ENCODE peak calls at places on chromosomes 13 and 19, in seven cellular contexts. One of them, this sample, is unnamed.
A peak's percentile ranks its signal among the peaks of the same experiment; 100 is the strongest.

GRCh38 chr13:33369073-33369472 is 83.5 kb upstream of the STARD13 start:
- DNase-seq in WTC11: no peak
- DNase-seq in left ventricle myocardium inferior: no peak
- DNase-seq in CD8-positive, alpha-beta T cell: no peak
- DNase-seq in suprapubic skin: no peak
- DNase-seq in endothelial cell of umbilical vein: no peak
- DNase-seq in HFFc6: no peak
- DNase-seq in this sample: no peak

GRCh38 chr13:112930192-112930591 is 38.8 kb upstream of the MCF2L start:
- DNase-seq in endothelial cell of umbilical vein: no peak
- DNase-seq in CD8-positive, alpha-beta T cell: no peak
- DNase-seq in left ventricle myocardium inferior: no peak
- DNase-seq in WTC11: no peak
- DNase-seq in suprapubic skin: no peak
- DNase-seq in HFFc6: no peak
- DNase-seq in this sample: no peak

GRCh38 chr19:8056533-8056932 is 4.0 kb downstream of the CCL25 start:
- DNase-seq in WTC11: no peak
- DNase-seq in left ventricle myocardium inferior: no peak
- DNase-seq in endothelial cell of umbilical vein: no peak
- DNase-seq in HFFc6: no peak
- DNase-seq in suprapubic skin: no peak
- DNase-seq in CD8-positive, alpha-beta T cell: no peak
- DNase-seq in this sample: no peak

GRCh38 chr13:29550589-29550988 is 44.9 kb downstream of the SLC7A1 start:
- DNase-seq in WTC11: no peak
- DNase-seq in HFFc6: no peak
- DNase-seq in suprapubic skin: no peak
- DNase-seq in left ventricle myocardium inferior: no peak
- DNase-seq in endothelial cell of umbilical vein: no peak
- DNase-seq in CD8-positive, alpha-beta T cell: no peak
- DNase-seq in this sample: no peak

GRCh38 chr19:40604647-40605200 is 3.6 kb downstream of the LTBP4 start:
- DNase-seq in CD8-positive, alpha-beta T cell: no peak
- DNase-seq in WTC11: no peak
- DNase-seq in endothelial cell of umbilical vein: no peak
- DNase-seq in left ventricle myocardium inferior: no peak
- DNase-seq in HFFc6: no peak
- DNase-seq in suprapubic skin: no peak
- DNase-seq in this sample: peak; percentile 55

GRCh38 chr19:51531349-51532315 is at the start of gene SIGLEC6:
- DNase-seq in suprapubic skin: no peak
- DNase-seq in left ventricle myocardium inferior: peak; percentile 47
- DNase-seq in WTC11: peak; percentile 48
- DNase-seq in endothelial cell of umbilical vein: no peak
- DNase-seq in CD8-positive, alpha-beta T cell: no peak
- DNase-seq in HFFc6: no peak
- DNase-seq in this sample: no peak

GRCh38 chr13:50650936-50651638 is 192.4 kb downstream of the DLEU7 start:
- DNase-seq in left ventricle myocardium inferior: no peak
- DNase-seq in CD8-positive, alpha-beta T cell: no peak
- DNase-seq in HFFc6: no peak
- DNase-seq in suprapubic skin: no peak
- DNase-seq in endothelial cell of umbilical vein: peak; percentile 79
- DNase-seq in WTC11: no peak
- DNase-seq in this sample: no peak

GRCh38 chr13:109652536-109652935 is 133.8 kb downstream of the IRS2 start:
- DNase-seq in endothelial cell of umbilical vein: peak; percentile 12
- DNase-seq in CD8-positive, alpha-beta T cell: no peak
- DNase-seq in WTC11: no peak
- DNase-seq in HFFc6: no peak
- DNase-seq in left ventricle myocardium inferior: no peak
- DNase-seq in suprapubic skin: no peak
- DNase-seq in this sample: peak; percentile 36

GRCh38 chr19:5803752-5804515 is 933 bp upstream of the NRTN start:
- DNase-seq in HFFc6: peak; percentile 73
- DNase-seq in WTC11: peak; percentile 99
- DNase-seq in CD8-positive, alpha-beta T cell: peak; percentile 94
- DNase-seq in suprapubic skin: peak; percentile 89
- DNase-seq in endothelial cell of umbilical vein: peak; percentile 89
- DNase-seq in left ventricle myocardium inferior: peak; percentile 83
- DNase-seq in this sample: peak; percentile 91

GRCh38 chr13:92843549-92843948 is 383.1 kb upstream of the GPC6 start:
- DNase-seq in WTC11: no peak
- DNase-seq in CD8-positive, alpha-beta T cell: no peak
- DNase-seq in endothelial cell of umbilical vein: no peak
- DNase-seq in suprapubic skin: no peak
- DNase-seq in left ventricle myocardium inferior: no peak
- DNase-seq in HFFc6: peak; percentile 1
- DNase-seq in this sample: peak; percentile 65

GRCh38 chr13:98842858-98843481 is 90.5 kb upstream of the SLC15A1 start:
- DNase-seq in CD8-positive, alpha-beta T cell: peak; percentile 68
- DNase-seq in HFFc6: peak; percentile 75
- DNase-seq in endothelial cell of umbilical vein: peak; percentile 77
- DNase-seq in left ventricle myocardium inferior: peak; percentile 48
- DNase-seq in suprapubic skin: no peak
- DNase-seq in WTC11: peak; percentile 84
- DNase-seq in this sample: peak; percentile 67

GRCh38 chr13:83907196-83907989 is 25.1 kb upstream of the SLITRK1 start:
- DNase-seq in CD8-positive, alpha-beta T cell: no peak
- DNase-seq in left ventricle myocardium inferior: no peak
- DNase-seq in HFFc6: no peak
- DNase-seq in WTC11: no peak
- DNase-seq in endothelial cell of umbilical vein: no peak
- DNase-seq in suprapubic skin: no peak
- DNase-seq in this sample: no peak

GRCh38 chr19:55158848-55159793 is 1.6 kb upstream of the TNNI3 start:
- DNase-seq in suprapubic skin: no peak
- DNase-seq in HFFc6: no peak
- DNase-seq in WTC11: peak; percentile 53
- DNase-seq in endothelial cell of umbilical vein: no peak
- DNase-seq in left ventricle myocardium inferior: peak; percentile 86
- DNase-seq in CD8-positive, alpha-beta T cell: no peak
- DNase-seq in this sample: peak; percentile 65

GRCh38 chr13:77338961-77339401 is 12.1 kb upstream of the MYCBP2 start:
- DNase-seq in CD8-positive, alpha-beta T cell: no peak
- DNase-seq in suprapubic skin: no peak
- DNase-seq in WTC11: no peak
- DNase-seq in HFFc6: no peak
- DNase-seq in left ventricle myocardium inferior: no peak
- DNase-seq in endothelial cell of umbilical vein: no peak
- DNase-seq in this sample: no peak

GRCh38 chr19:57466489-57466888 is 9.5 kb upstream of the VN1R1 start:
- DNase-seq in left ventricle myocardium inferior: peak; percentile 60
- DNase-seq in HFFc6: no peak
- DNase-seq in CD8-positive, alpha-beta T cell: no peak
- DNase-seq in endothelial cell of umbilical vein: no peak
- DNase-seq in suprapubic skin: no peak
- DNase-seq in WTC11: no peak
- DNase-seq in this sample: no peak

GRCh38 chr13:62781866-62782265 is 1366.2 kb upstream of the PCDH20 start:
- DNase-seq in left ventricle myocardium inferior: no peak
- DNase-seq in endothelial cell of umbilical vein: no peak
- DNase-seq in HFFc6: no peak
- DNase-seq in WTC11: no peak
- DNase-seq in suprapubic skin: no peak
- DNase-seq in CD8-positive, alpha-beta T cell: no peak
- DNase-seq in this sample: no peak

GRCh38 chr13:102913924-102914628 is 68.2 kb downstream of the ERCC5 start:
- DNase-seq in WTC11: no peak
- DNase-seq in suprapubic skin: no peak
- DNase-seq in HFFc6: no peak
- DNase-seq in CD8-positive, alpha-beta T cell: no peak
- DNase-seq in endothelial cell of umbilical vein: peak; percentile 73
- DNase-seq in left ventricle myocardium inferior: no peak
- DNase-seq in this sample: peak; percentile 84

GRCh38 chr13:36345438-36346221 is 564 bp downstream of the SPART start:
- DNase-seq in left ventricle myocardium inferior: peak; percentile 62
- DNase-seq in CD8-positive, alpha-beta T cell: peak; percentile 61
- DNase-seq in suprapubic skin: peak; percentile 89
- DNase-seq in endothelial cell of umbilical vein: peak; percentile 87
- DNase-seq in HFFc6: peak; percentile 78
- DNase-seq in WTC11: peak; percentile 54
- DNase-seq in this sample: peak; percentile 87

GRCh38 chr13:113545455-113545930 is 39.1 kb upstream of the TFDP1 start:
- DNase-seq in HFFc6: peak; percentile 54
- DNase-seq in left ventricle myocardium inferior: peak; percentile 24
- DNase-seq in CD8-positive, alpha-beta T cell: no peak
- DNase-seq in suprapubic skin: peak; percentile 69
- DNase-seq in endothelial cell of umbilical vein: peak; percentile 52
- DNase-seq in WTC11: no peak
- DNase-seq in this sample: no peak

GRCh38 chr13:71770710-71771109 is 96.3 kb downstream of the DACH1 start:
- DNase-seq in endothelial cell of umbilical vein: no peak
- DNase-seq in WTC11: no peak
- DNase-seq in HFFc6: no peak
- DNase-seq in CD8-positive, alpha-beta T cell: no peak
- DNase-seq in left ventricle myocardium inferior: no peak
- DNase-seq in suprapubic skin: no peak
- DNase-seq in this sample: no peak

GRCh38 chr13:49098198-49098597 is 121.9 kb upstream of the MLNR start:
- DNase-seq in endothelial cell of umbilical vein: peak; percentile 97
- DNase-seq in left ventricle myocardium inferior: no peak
- DNase-seq in suprapubic skin: no peak
- DNase-seq in CD8-positive, alpha-beta T cell: no peak
- DNase-seq in WTC11: no peak
- DNase-seq in HFFc6: peak; percentile 97
- DNase-seq in this sample: peak; percentile 86

GRCh38 chr13:114130708-114131580 is 1.5 kb downstream of the RASA3 start:
- DNase-seq in suprapubic skin: no peak
- DNase-seq in WTC11: no peak
- DNase-seq in left ventricle myocardium inferior: peak; percentile 55
- DNase-seq in HFFc6: peak; percentile 96
- DNase-seq in endothelial cell of umbilical vein: peak; percentile 74
- DNase-seq in CD8-positive, alpha-beta T cell: peak; percentile 82
- DNase-seq in this sample: peak; percentile 62

GRCh38 chr19:18440421-18440877 is 2.5 kb upstream of the ISYNA1 start:
- DNase-seq in left ventricle myocardium inferior: peak; percentile 27
- DNase-seq in suprapubic skin: no peak
- DNase-seq in endothelial cell of umbilical vein: no peak
- DNase-seq in HFFc6: no peak
- DNase-seq in CD8-positive, alpha-beta T cell: no peak
- DNase-seq in WTC11: peak; percentile 62
- DNase-seq in this sample: peak; percentile 31

GRCh38 chr13:47134939-47135489 is 238.2 kb upstream of the HTR2A start:
- DNase-seq in CD8-positive, alpha-beta T cell: no peak
- DNase-seq in WTC11: no peak
- DNase-seq in suprapubic skin: no peak
- DNase-seq in left ventricle myocardium inferior: no peak
- DNase-seq in HFFc6: no peak
- DNase-seq in endothelial cell of umbilical vein: no peak
- DNase-seq in this sample: no peak
- TF ChIP-seq CTCF in CD8-positive, alpha-beta T cell: no peak
- TF ChIP-seq CTCF in WTC11: no peak
- TF ChIP-seq CTCF in suprapubic skin: no peak
- TF ChIP-seq CTCF in left ventricle myocardium inferior: no peak
- TF ChIP-seq CTCF in HFFc6: no peak
- TF ChIP-seq CTCF in endothelial cell of umbilical vein: no peak
- TF ChIP-seq CTCF in this sample: no peak

DNA sequence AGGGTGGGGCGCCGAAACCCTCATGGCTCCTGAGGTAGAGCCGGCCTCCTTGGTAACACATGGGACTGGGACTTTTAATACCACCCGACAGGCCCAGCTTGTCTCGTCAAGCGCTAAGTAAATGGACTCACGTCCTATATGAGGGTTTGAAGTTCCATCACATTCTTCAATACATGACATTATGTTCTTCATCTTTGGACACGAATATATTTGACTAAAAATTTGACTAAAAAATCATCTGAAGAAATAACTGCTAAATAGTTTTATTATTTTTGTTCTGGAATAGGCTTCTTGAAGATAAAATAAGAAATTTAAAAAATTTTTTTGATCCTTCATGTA is 335 bp upstream of the ZNF607 start:
- DNase-seq in left ventricle myocardium inferior: no peak
- DNase-seq in CD8-positive, alpha-beta T cell: no peak
- DNase-seq in suprapubic skin: no peak
- DNase-seq in WTC11: no peak
- DNase-seq in endothelial cell of umbilical vein: no peak
- DNase-seq in HFFc6: no peak
- DNase-seq in this sample: no peak
- TF ChIP-seq CTCF in left ventricle myocardium inferior: peak; percentile 20
- TF ChIP-seq CTCF in CD8-positive, alpha-beta T cell: no peak
- TF ChIP-seq CTCF in suprapubic skin: no peak
- TF ChIP-seq CTCF in WTC11: no peak
- TF ChIP-seq CTCF in endothelial cell of umbilical vein: peak; percentile 1
- TF ChIP-seq CTCF in HFFc6: peak; percentile 28
- TF ChIP-seq CTCF in this sample: no peak

DNA sequence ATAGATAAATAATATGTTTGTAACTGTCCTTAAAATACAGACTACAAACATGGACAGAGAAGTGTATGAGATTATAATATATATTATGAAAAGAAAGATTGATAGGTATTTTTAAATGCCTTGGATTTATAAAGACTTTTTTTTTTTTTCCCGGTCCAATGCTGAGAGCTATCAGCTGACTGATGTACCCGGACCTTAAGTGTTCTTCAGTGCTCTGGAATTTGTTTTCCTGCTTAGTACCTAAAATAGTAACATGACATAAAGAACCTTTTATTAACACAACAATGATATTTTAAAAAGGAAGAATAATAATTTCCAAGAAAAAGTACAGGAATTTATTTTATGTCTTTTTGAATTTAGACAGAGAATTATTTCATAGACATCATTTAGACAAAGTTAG is 795.5 kb upstream of the PCDH9 start:
- DNase-seq in left ventricle myocardium inferior: no peak
- DNase-seq in CD8-positive, alpha-beta T cell: no peak
- DNase-seq in endothelial cell of umbilical vein: no peak
- DNase-seq in HFFc6: no peak
- DNase-seq in suprapubic skin: no peak
- DNase-seq in WTC11: no peak
- DNase-seq in this sample: no peak
- TF ChIP-seq CTCF in left ventricle myocardium inferior: no peak
- TF ChIP-seq CTCF in CD8-positive, alpha-beta T cell: no peak
- TF ChIP-seq CTCF in endothelial cell of umbilical vein: no peak
- TF ChIP-seq CTCF in HFFc6: no peak
- TF ChIP-seq CTCF in suprapubic skin: no peak
- TF ChIP-seq CTCF in WTC11: no peak
- TF ChIP-seq CTCF in this sample: no peak

GRCh38 chr19:29290853-29291252 is 77.9 kb upstream of the UQCRFS1 start:
- DNase-seq in HFFc6: no peak
- DNase-seq in suprapubic skin: peak; percentile 43
- DNase-seq in left ventricle myocardium inferior: no peak
- DNase-seq in WTC11: peak; percentile 26
- DNase-seq in CD8-positive, alpha-beta T cell: no peak
- DNase-seq in endothelial cell of umbilical vein: no peak
- DNase-seq in this sample: no peak
- TF ChIP-seq CTCF in HFFc6: no peak
- TF ChIP-seq CTCF in suprapubic skin: no peak
- TF ChIP-seq CTCF in left ventricle myocardium inferior: no peak
- TF ChIP-seq CTCF in WTC11: no peak
- TF ChIP-seq CTCF in CD8-positive, alpha-beta T cell: no peak
- TF ChIP-seq CTCF in endothelial cell of umbilical vein: no peak
- TF ChIP-seq CTCF in this sample: no peak

GRCh38 chr13:22103046-22103445 is 432.2 kb downstream of the FGF9 start:
- DNase-seq in endothelial cell of umbilical vein: no peak
- DNase-seq in CD8-positive, alpha-beta T cell: no peak
- DNase-seq in HFFc6: no peak
- DNase-seq in left ventricle myocardium inferior: no peak
- DNase-seq in WTC11: peak; percentile 16
- DNase-seq in suprapubic skin: no peak
- DNase-seq in this sample: no peak
- TF ChIP-seq CTCF in endothelial cell of umbilical vein: no peak
- TF ChIP-seq CTCF in CD8-positive, alpha-beta T cell: no peak
- TF ChIP-seq CTCF in HFFc6: no peak
- TF ChIP-seq CTCF in left ventricle myocardium inferior: peak; percentile 38
- TF ChIP-seq CTCF in WTC11: no peak
- TF ChIP-seq CTCF in suprapubic skin: no peak
- TF ChIP-seq CTCF in this sample: no peak

GRCh38 chr13:27783111-27783510 is 9.2 kb upstream of the GSX1 start:
- DNase-seq in suprapubic skin: no peak
- DNase-seq in endothelial cell of umbilical vein: peak; percentile 7
- DNase-seq in left ventricle myocardium inferior: no peak
- DNase-seq in HFFc6: peak; percentile 13
- DNase-seq in CD8-positive, alpha-beta T cell: no peak
- DNase-seq in WTC11: peak; percentile 38
- DNase-seq in this sample: peak; percentile 13
- TF ChIP-seq CTCF in suprapubic skin: no peak
- TF ChIP-seq CTCF in endothelial cell of umbilical vein: no peak
- TF ChIP-seq CTCF in left ventricle myocardium inferior: peak; percentile 60
- TF ChIP-seq CTCF in HFFc6: peak; percentile 43
- TF ChIP-seq CTCF in CD8-positive, alpha-beta T cell: no peak
- TF ChIP-seq CTCF in WTC11: no peak
- TF ChIP-seq CTCF in this sample: peak; percentile 22